ENCODE peak calls at places on chromosomes 12 and 14, in ten cellular contexts. S is mesothelial cell of epicardium, T is tibial artery, L is lower leg skin, V is Peyer's patch, P is nephron progenitor cell, O is thyroid gland, Q is pancreas, D is fibroblast of lung, F is endothelial cell of umbilical vein. G is an unnamed sample.
A peak's percentile ranks its signal among the peaks of the same experiment; 100 is the strongest.

GRCh38 chr12:52581481-52581880 is 7.8 kb upstream of the KRT74 start:
- DNase-seq in D (no peak), P (no peak), L (peak; percentile 36), O (peak; percentile 24), S (no peak), V (no peak), F (no peak), T (no peak), Q (no peak), G (no peak)

GRCh38 chr14:71582705-71583104 is 349.5 kb upstream of the RGS6 start:
- DNase-seq in O (no peak), Q (no peak), S (no peak), L (no peak), V (no peak), D (peak; percentile 54), T (no peak), P (no peak), F (no peak), G (peak; percentile 80)

GRCh38 chr12:106631797-106632196 is 49.0 kb downstream of the RFX4 start:
- DNase-seq in Q (no peak), D (no peak), T (no peak), L (no peak), F (no peak), V (no peak), P (no peak), S (no peak), O (no peak), G (no peak)

GRCh38 chr12:102702447-102703114 is 214.5 kb downstream of the PAH start:
- DNase-seq in O (peak; percentile 68), T (peak; percentile 62), F (peak; percentile 24), S (no peak), D (peak; percentile 65), L (peak; percentile 52), V (peak; percentile 62), P (peak; percentile 21), Q (no peak), G (peak; percentile 55)

GRCh38 chr12:100753837-100754236 is 40.7 kb upstream of the ANO4 start:
- DNase-seq in T (no peak), L (no peak), Q (no peak), D (no peak), P (no peak), F (no peak), V (no peak), S (no peak), O (no peak), G (peak; percentile 38)

GRCh38 chr14:101962503-101962874 is 1.9 kb upstream of the DYNC1H1 start:
- DNase-seq in V (peak; percentile 69), P (no peak), S (no peak), Q (peak; percentile 67), L (no peak), O (peak; percentile 56), F (no peak), D (peak; percentile 92), T (no peak), G (peak; percentile 95)

GRCh38 chr12:131076791-131077747 is 123.4 kb downstream of the ADGRD1 start:
- DNase-seq in Q (no peak), P (no peak), D (no peak), O (no peak), T (no peak), F (no peak), V (no peak), L (no peak), S (no peak), G (no peak)

GRCh38 chr14:74035556-74035955 is 16.4 kb downstream of the BBOF1 start:
- DNase-seq in F (no peak), L (no peak), P (no peak), T (no peak), S (no peak), Q (no peak), D (peak; percentile 29), V (no peak), O (no peak), G (peak; percentile 22)

GRCh38 chr12:95643251-95643650 is 92.0 kb upstream of the USP44 start:
- DNase-seq in Q (no peak), L (no peak), V (peak; percentile 83), D (no peak), P (no peak), T (no peak), S (no peak), F (no peak), O (no peak), G (no peak)

GRCh38 chr14:28754209-28754985 is 12.2 kb upstream of the FOXG1 start:
- DNase-seq in S (no peak), D (peak; percentile 57), L (no peak), O (peak; percentile 36), F (peak; percentile 36), T (no peak), V (no peak), Q (no peak), P (peak; percentile 51), G (peak; percentile 61)

GRCh38 chr12:104877107-104877705 is 80.9 kb downstream of the SLC41A2 start:
- DNase-seq in T (peak; percentile 52), O (peak; percentile 48), V (peak; percentile 61), L (peak; percentile 23), S (no peak), P (peak; percentile 19), Q (no peak), D (peak; percentile 67), F (peak; percentile 63), G (peak; percentile 65)

GRCh38 chr12:120903818-120904773 is at the start of gene SPPL3:
- DNase-seq in S (peak; percentile 91), F (peak; percentile 86), Q (peak; percentile 93), L (peak; percentile 85), T (peak; percentile 87), P (peak; percentile 96), D (peak; percentile 81), V (peak; percentile 97), O (peak; percentile 92), G (peak; percentile 86)
- TF ChIP-seq CTCF in S (no peak), F (no peak), Q (no peak), L (no peak), T (no peak), P (no peak), D (no peak), V (no peak), O (no peak), G (no peak)

GRCh38 chr12:99055294-99055693 is 410.2 kb downstream of the APAF1 start:
- DNase-seq in P (no peak), Q (no peak), L (no peak), F (no peak), O (no peak), T (no peak), S (no peak), D (no peak), V (no peak), G (no peak)

GRCh38 chr12:99057670-99058069 is 412.6 kb downstream of the APAF1 start:
- DNase-seq in T (no peak), D (no peak), O (no peak), F (no peak), P (no peak), Q (no peak), V (no peak), L (no peak), S (no peak), G (no peak)

GRCh38 chr12:99056186-99056585 is 411.1 kb downstream of the APAF1 start:
- DNase-seq in Q (no peak), O (no peak), F (no peak), V (no peak), P (no peak), D (no peak), T (no peak), S (no peak), L (no peak), G (no peak)

GRCh38 chr12:99063182-99063581 is 418.1 kb downstream of the APAF1 start:
- DNase-seq in Q (no peak), O (no peak), V (no peak), F (no peak), D (no peak), P (no peak), S (no peak), T (no peak), L (no peak), G (no peak)

GRCh38 chr12:99059824-99060526 is 414.9 kb downstream of the APAF1 start:
- DNase-seq in S (peak; percentile 22), F (no peak), P (peak; percentile 26), Q (no peak), L (peak; percentile 23), D (peak; percentile 8), V (no peak), O (no peak), T (peak; percentile 39), G (no peak)
- TF ChIP-seq CTCF in S (no peak), F (no peak), P (no peak), Q (no peak), L (no peak), D (no peak), V (no peak), O (no peak), T (no peak), G (no peak)

DNA sequence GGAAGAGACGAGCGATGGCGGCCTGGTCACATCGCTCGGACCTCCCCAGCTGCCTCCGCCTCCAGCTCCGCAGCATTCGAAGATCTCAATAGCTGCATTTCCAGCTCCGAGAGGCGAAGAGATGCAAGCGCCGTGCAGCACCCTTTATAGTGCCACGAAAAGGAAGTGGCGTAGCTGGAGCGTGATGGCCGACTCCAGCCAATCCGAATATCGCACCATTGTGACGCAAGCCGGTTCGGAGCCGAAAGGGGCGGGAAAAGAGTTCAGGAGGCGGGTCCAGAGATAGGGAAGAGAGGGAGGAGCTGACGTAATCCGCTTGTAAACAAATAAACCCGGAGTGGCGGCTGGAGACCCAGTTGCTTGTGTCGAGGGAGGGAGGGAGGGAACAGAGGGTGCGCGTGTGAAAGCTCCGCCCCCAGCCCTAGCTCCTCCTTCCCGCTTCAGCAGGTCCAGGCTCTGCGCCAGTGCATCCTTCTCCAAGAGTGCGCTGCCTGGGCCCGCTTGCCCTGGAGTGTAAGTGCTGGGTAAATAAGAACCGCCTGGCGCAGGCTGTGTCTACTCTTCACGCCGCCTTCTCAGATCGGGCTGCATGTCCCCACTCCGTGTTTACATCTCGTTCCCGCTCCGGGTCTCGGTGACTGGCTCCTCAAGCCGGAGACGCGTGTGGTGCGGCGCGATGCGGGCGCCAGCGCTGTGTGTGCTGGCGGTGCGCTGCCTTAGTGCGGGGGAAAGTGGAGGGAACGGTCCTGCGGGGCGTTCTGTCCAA is at the start of gene BTG1:
- DNase-seq in D (peak; percentile 100), Q (peak; percentile 99), S (peak; percentile 96), P (peak; percentile 97), O (peak; percentile 98), F (peak; percentile 100), L (peak; percentile 99), T (peak; percentile 98), V (peak; percentile 99), G (peak; percentile 100)
- TF ChIP-seq CTCF in D (no peak), Q (no peak), S (no peak), P (no peak), O (no peak), F (peak; percentile 1), L (no peak), T (no peak), V (no peak), G (no peak)

DNA sequence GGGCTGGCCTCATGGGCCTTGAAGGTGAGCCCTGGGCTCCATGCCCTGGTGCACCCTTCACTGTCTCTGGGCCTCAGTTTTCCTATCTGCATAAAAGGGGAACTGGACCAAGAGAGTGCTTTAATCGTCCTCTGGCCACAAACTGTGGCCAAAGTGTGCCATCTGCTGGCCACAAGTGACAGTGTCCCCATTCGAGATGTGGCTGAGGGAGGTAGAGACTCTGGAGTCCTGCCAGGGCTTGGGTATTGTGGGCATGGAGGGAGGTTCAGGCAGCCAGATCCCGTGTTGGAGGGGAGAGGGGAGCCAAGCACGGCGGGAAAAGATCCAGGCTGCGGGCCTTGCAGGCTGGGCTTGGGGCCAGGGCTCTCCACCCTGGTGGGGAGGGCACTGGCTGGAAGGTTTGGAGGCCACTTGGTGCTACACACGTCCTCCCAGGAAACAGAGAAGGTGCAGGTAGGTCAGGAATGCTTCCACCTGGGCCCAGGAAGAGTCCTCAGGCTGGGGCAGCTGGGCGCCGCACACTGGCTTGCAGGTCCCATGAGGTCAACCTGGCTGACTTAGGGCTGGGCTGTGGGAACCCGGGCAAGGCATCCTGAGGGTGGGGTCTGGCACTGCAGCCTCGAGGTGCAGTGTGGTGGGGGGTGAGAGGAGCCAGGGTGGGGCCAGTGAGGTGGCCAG is 7.3 kb upstream of the KIF26A start:
- DNase-seq in T (no peak), O (peak; percentile 89), F (peak; percentile 29), D (peak; percentile 7), L (no peak), P (peak; percentile 47), Q (peak; percentile 64), S (peak; percentile 22), V (peak; percentile 77), G (no peak)
- TF ChIP-seq CTCF in T (peak; percentile 13), O (peak; percentile 93), F (peak; percentile 69), D (peak; percentile 17), L (no peak), P (peak; percentile 66), Q (peak; percentile 67), S (peak; percentile 74), V (no peak), G (peak; percentile 38)